ENCODE peak calls at places on chromosomes 11 and 22, in ten cellular contexts. X is SW 1271; N is globus pallidus; O is stimulated activated CD4-positive, alpha-beta T cell treated with anti-CD3 and anti-CD28 coated beads, Interleukin-2, amount 100 ng/mL, for 48 hours; L is CD4-positive, alpha-beta memory T cell; J is T-helper 1 cell; Y is C1 segment of cervical spinal cord; I is iPS DF 6.9; R is A549; H is H54. W is an unnamed sample.

GRCh38 chr11:126391970-126392637 is 36.6 kb downstream of the ST3GAL4 start:
- DNase-seq in X (no peak), N (peak; percentile 86), O (no peak), L (no peak), J (no peak), Y (peak; percentile 16), I (no peak), R (peak; percentile 14), H (no peak), W (no peak)

GRCh38 chr11:61815790-61816735 is 740 bp downstream of the FADS1 start:
- DNase-seq in X (peak; percentile 63), N (peak; percentile 62), O (peak; percentile 53), L (peak; percentile 58), J (peak; percentile 30), Y (peak; percentile 65), I (no peak), R (peak; percentile 79), H (peak; percentile 85), W (peak; percentile 90)

GRCh38 chr11:8201524-8202365 is 32.9 kb upstream of the RIC3 start:
- DNase-seq in X (no peak), N (peak; percentile 41), O (no peak), L (no peak), J (no peak), Y (no peak), I (no peak), R (no peak), H (no peak), W (no peak)

GRCh38 chr11:94417386-94417987 is 16.3 kb upstream of the GPR83 start:
- DNase-seq in X (no peak), N (peak; percentile 5), O (no peak), L (no peak), J (no peak), Y (no peak), I (no peak), R (peak; percentile 28), H (no peak), W (peak; percentile 51)

GRCh38 chr22:19579880-19580279 is 55.7 kb upstream of the CLDN5 start:
- DNase-seq in X (no peak), N (no peak), O (no peak), L (peak; percentile 7), J (no peak), Y (no peak), I (no peak), R (no peak), H (no peak), W (peak; percentile 26)

GRCh38 chr22:18091916-18092526 is 14.2 kb downstream of the PEX26 start:
- DNase-seq in X (no peak), N (no peak), O (no peak), L (peak; percentile 44), J (no peak), Y (no peak), I (no peak), R (peak; percentile 78), H (peak; percentile 49), W (no peak)

GRCh38 chr11:126268361-126268707 is 361 bp downstream of the SRPRA start:
- DNase-seq in X (no peak), N (peak; percentile 12), O (no peak), L (no peak), J (no peak), Y (no peak), I (no peak), R (no peak), H (peak; percentile 36), W (peak; percentile 67)

GRCh38 chr11:105609341-105609781 is 512 bp upstream of the GRIA4 start:
- DNase-seq in X (no peak), N (peak; percentile 56), O (no peak), L (no peak), J (no peak), Y (peak; percentile 13), I (no peak), R (no peak), H (no peak), W (peak; percentile 59)

GRCh38 chr11:1924121-1924520 is 4.6 kb downstream of the TNNT3 start:
- DNase-seq in X (no peak), N (no peak), O (no peak), L (no peak), J (no peak), Y (no peak), I (no peak), R (no peak), H (no peak), W (no peak)

GRCh38 chr11:13495929-13496328 is at the start of gene PTH:
- DNase-seq in X (no peak), N (no peak), O (no peak), L (no peak), J (no peak), Y (no peak), I (no peak), R (no peak), H (no peak), W (no peak)

GRCh38 chr11:32830413-32830738 is 649 bp downstream of the PRRG4 start:
- DNase-seq in X (no peak), N (no peak), O (no peak), L (no peak), J (no peak), Y (no peak), I (no peak), R (peak; percentile 58), H (no peak), W (peak; percentile 11)

GRCh38 chr11:61113209-61113608 is 10.9 kb downstream of the CD5 start:
- DNase-seq in X (no peak), N (no peak), O (no peak), L (no peak), J (no peak), Y (no peak), I (no peak), R (no peak), H (no peak), W (no peak)

GRCh38 chr11:76067099-76067498 is 139.2 kb downstream of the WNT11 start:
- DNase-seq in X (no peak), N (no peak), O (no peak), L (no peak), J (no peak), Y (no peak), I (no peak), R (no peak), H (no peak), W (peak; percentile 8)

GRCh38 chr22:33832558-33833151 is 87.6 kb downstream of the LARGE1 start:
- DNase-seq in X (no peak), N (peak; percentile 14), O (no peak), L (no peak), J (no peak), Y (no peak), I (no peak), R (no peak), H (no peak), W (no peak)

GRCh38 chr22:47474464-47474863 is 712.0 kb downstream of the TBC1D22A start:
- DNase-seq in X (no peak), N (no peak), O (no peak), L (no peak), J (no peak), Y (no peak), I (no peak), R (no peak), H (no peak), W (no peak)

GRCh38 chr11:33835143-33835878 is 56.6 kb downstream of the LMO2 start:
- DNase-seq in X (no peak), N (peak; percentile 46), O (no peak), L (no peak), J (no peak), Y (no peak), I (no peak), R (peak; percentile 69), H (peak; percentile 63), W (peak; percentile 83)

GRCh38 chr11:2523821-2524391 is 79.1 kb downstream of the KCNQ1 start:
- DNase-seq in X (no peak), N (no peak), O (no peak), L (no peak), J (no peak), Y (no peak), I (no peak), R (no peak), H (no peak), W (no peak)

GRCh38 chr11:83449338-83449913 is 163.3 kb upstream of the CCDC90B start:
- DNase-seq in X (no peak), N (no peak), O (no peak), L (no peak), J (no peak), Y (no peak), I (no peak), R (no peak), H (no peak), W (no peak)

GRCh38 chr11:10272132-10272531 is 21.9 kb downstream of the SBF2 start:
- DNase-seq in X (no peak), N (no peak), O (no peak), L (no peak), J (no peak), Y (no peak), I (no peak), R (no peak), H (no peak), W (no peak)

GRCh38 chr22:50191041-50191740 is 5.5 kb downstream of the TRABD start:
- DNase-seq in X (no peak), N (no peak), O (peak; percentile 52), L (peak; percentile 85), J (peak; percentile 72), Y (no peak), I (no peak), R (no peak), H (no peak), W (no peak)

GRCh38 chr11:86288776-86289507 is 13.1 kb upstream of the HIKESHI start:
- DNase-seq in X (no peak), N (peak; percentile 26), O (no peak), L (peak; percentile 7), J (no peak), Y (no peak), I (no peak), R (no peak), H (no peak), W (no peak)

GRCh38 chr11:73321342-73322110 is 13.4 kb downstream of the ARHGEF17 start:
- DNase-seq in X (no peak), N (no peak), O (no peak), L (no peak), J (no peak), Y (no peak), I (no peak), R (no peak), H (no peak), W (peak; percentile 79)

GRCh38 chr11:27350503-27350902 is 12.5 kb downstream of the CCDC34 start:
- DNase-seq in X (no peak), N (peak; percentile 5), O (no peak), L (no peak), J (no peak), Y (no peak), I (no peak), R (no peak), H (no peak), W (no peak)

GRCh38 chr11:11979487-11980117 is 28.8 kb downstream of the DKK3 start:
- DNase-seq in X (no peak), N (no peak), O (no peak), L (no peak), J (no peak), Y (no peak), I (no peak), R (peak; percentile 51), H (peak; percentile 44), W (peak; percentile 79)

GRCh38 chr11:113730887-113731726 is 25.0 kb upstream of the TMPRSS5 start:
- DNase-seq in X (no peak), N (peak; percentile 82), O (no peak), L (no peak), J (no peak), Y (no peak), I (peak; percentile 16), R (peak; percentile 49), H (peak; percentile 3), W (peak; percentile 66)

GRCh38 chr22:46103664-46104063 is 46.7 kb upstream of the PPARA start:
- DNase-seq in X (no peak), N (no peak), O (no peak), L (no peak), J (no peak), Y (no peak), I (no peak), R (no peak), H (no peak), W (no peak)

GRCh38 chr11:34169664-34170063 is 64.2 kb downstream of the NAT10 start:
- DNase-seq in X (no peak), N (no peak), O (no peak), L (no peak), J (no peak), Y (no peak), I (no peak), R (no peak), H (no peak), W (no peak)

GRCh38 chr11:65452806-65453490 is 30.4 kb downstream of the NEAT1 start:
- DNase-seq in X (no peak), N (no peak), O (no peak), L (no peak), J (no peak), Y (no peak), I (no peak), R (peak; percentile 65), H (peak; percentile 61), W (peak; percentile 95)